ENCODE peak calls at places on chromosomes 7 and 10, in six cellular contexts. One of them, this sample, is unnamed.

GRCh38 chr10:132703305-132704007 is 82.5 kb downstream of the NKX6-2 start:
- DNase-seq in activated effector memory CD4-positive, alpha-beta T cell treated with Interleukin-2 at 50 U/mL for 16 hours: no peak
- DNase-seq in GF-D8: no peak
- DNase-seq in LoVo: no peak
- DNase-seq in KG1: no peak
- DNase-seq in left lung: peak; percentile 54
- DNase-seq in this sample: no peak

GRCh38 chr10:86757110-86757790 is 831 bp downstream of the BMPR1A start:
- DNase-seq in activated effector memory CD4-positive, alpha-beta T cell treated with Interleukin-2 at 50 U/mL for 16 hours: peak; percentile 5
- DNase-seq in GF-D8: no peak
- DNase-seq in KG1: no peak
- DNase-seq in LoVo: peak; percentile 46
- DNase-seq in left lung: no peak
- DNase-seq in this sample: no peak

GRCh38 chr10:69295027-69295426 is 16.7 kb downstream of the HK1 start:
- DNase-seq in activated effector memory CD4-positive, alpha-beta T cell treated with Interleukin-2 at 50 U/mL for 16 hours: no peak
- DNase-seq in GF-D8: no peak
- DNase-seq in LoVo: no peak
- DNase-seq in KG1: no peak
- DNase-seq in left lung: no peak
- DNase-seq in this sample: no peak

GRCh38 chr7:103141753-103142404 is 7.0 kb downstream of the NAPEPLD start:
- DNase-seq in KG1: no peak
- DNase-seq in LoVo: peak; percentile 77
- DNase-seq in left lung: no peak
- DNase-seq in activated effector memory CD4-positive, alpha-beta T cell treated with Interleukin-2 at 50 U/mL for 16 hours: no peak
- DNase-seq in GF-D8: no peak
- DNase-seq in this sample: no peak

GRCh38 chr7:135510603-135511183 is 791 bp upstream of the CNOT4 start:
- DNase-seq in GF-D8: peak; percentile 45
- DNase-seq in activated effector memory CD4-positive, alpha-beta T cell treated with Interleukin-2 at 50 U/mL for 16 hours: no peak
- DNase-seq in left lung: no peak
- DNase-seq in KG1: no peak
- DNase-seq in LoVo: peak; percentile 17
- DNase-seq in this sample: peak; percentile 28

GRCh38 chr10:102565793-102566192 is 62.0 kb downstream of the SUFU start:
- DNase-seq in activated effector memory CD4-positive, alpha-beta T cell treated with Interleukin-2 at 50 U/mL for 16 hours: no peak
- DNase-seq in KG1: no peak
- DNase-seq in LoVo: no peak
- DNase-seq in GF-D8: no peak
- DNase-seq in left lung: no peak
- DNase-seq in this sample: no peak

GRCh38 chr10:102342462-102342861 is 53.0 kb upstream of the NFKB2 start:
- DNase-seq in activated effector memory CD4-positive, alpha-beta T cell treated with Interleukin-2 at 50 U/mL for 16 hours: no peak
- DNase-seq in LoVo: no peak
- DNase-seq in KG1: no peak
- DNase-seq in GF-D8: no peak
- DNase-seq in left lung: no peak
- DNase-seq in this sample: no peak

GRCh38 chr10:119199231-119199992 is 8.0 kb upstream of the GRK5 start:
- DNase-seq in left lung: no peak
- DNase-seq in GF-D8: peak; percentile 57
- DNase-seq in LoVo: peak; percentile 50
- DNase-seq in KG1: no peak
- DNase-seq in activated effector memory CD4-positive, alpha-beta T cell treated with Interleukin-2 at 50 U/mL for 16 hours: no peak
- DNase-seq in this sample: peak; percentile 68

GRCh38 chr10:70827358-70827757 is 11.6 kb downstream of the SGPL1 start:
- DNase-seq in LoVo: no peak
- DNase-seq in activated effector memory CD4-positive, alpha-beta T cell treated with Interleukin-2 at 50 U/mL for 16 hours: no peak
- DNase-seq in GF-D8: no peak
- DNase-seq in left lung: no peak
- DNase-seq in KG1: no peak
- DNase-seq in this sample: peak; percentile 79

GRCh38 chr10:13526952-13527863 is 1.6 kb downstream of the BEND7 start:
- DNase-seq in LoVo: peak; percentile 69
- DNase-seq in left lung: no peak
- DNase-seq in KG1: no peak
- DNase-seq in activated effector memory CD4-positive, alpha-beta T cell treated with Interleukin-2 at 50 U/mL for 16 hours: no peak
- DNase-seq in GF-D8: no peak
- DNase-seq in this sample: peak; percentile 17

GRCh38 chr10:17833656-17834055 is 24.5 kb downstream of the MRC1 start:
- DNase-seq in left lung: no peak
- DNase-seq in activated effector memory CD4-positive, alpha-beta T cell treated with Interleukin-2 at 50 U/mL for 16 hours: no peak
- DNase-seq in LoVo: no peak
- DNase-seq in GF-D8: no peak
- DNase-seq in KG1: no peak
- DNase-seq in this sample: no peak

GRCh38 chr7:129643545-129644170 is 32.1 kb downstream of the NRF1 start:
- DNase-seq in left lung: no peak
- DNase-seq in LoVo: no peak
- DNase-seq in GF-D8: peak; percentile 6
- DNase-seq in KG1: no peak
- DNase-seq in activated effector memory CD4-positive, alpha-beta T cell treated with Interleukin-2 at 50 U/mL for 16 hours: no peak
- DNase-seq in this sample: no peak

GRCh38 chr10:121152033-121152432 is 300.9 kb downstream of the WDR11 start:
- DNase-seq in KG1: no peak
- DNase-seq in GF-D8: no peak
- DNase-seq in left lung: no peak
- DNase-seq in LoVo: no peak
- DNase-seq in activated effector memory CD4-positive, alpha-beta T cell treated with Interleukin-2 at 50 U/mL for 16 hours: no peak
- DNase-seq in this sample: no peak

GRCh38 chr10:5692476-5693358 is 8.1 kb downstream of the TASOR2 start:
- DNase-seq in activated effector memory CD4-positive, alpha-beta T cell treated with Interleukin-2 at 50 U/mL for 16 hours: peak; percentile 20
- DNase-seq in KG1: peak; percentile 21
- DNase-seq in LoVo: no peak
- DNase-seq in left lung: peak; percentile 92
- DNase-seq in GF-D8: peak; percentile 51
- DNase-seq in this sample: peak; percentile 40

GRCh38 chr10:75099952-75100763 is 11.3 kb upstream of the SAMD8 start:
- DNase-seq in KG1: peak; percentile 26
- DNase-seq in activated effector memory CD4-positive, alpha-beta T cell treated with Interleukin-2 at 50 U/mL for 16 hours: peak; percentile 64
- DNase-seq in LoVo: peak; percentile 59
- DNase-seq in GF-D8: no peak
- DNase-seq in left lung: peak; percentile 96
- DNase-seq in this sample: peak; percentile 32

GRCh38 chr7:44057181-44057848 is 8.1 kb downstream of the PGAM2 start:
- DNase-seq in activated effector memory CD4-positive, alpha-beta T cell treated with Interleukin-2 at 50 U/mL for 16 hours: no peak
- DNase-seq in LoVo: no peak
- DNase-seq in KG1: no peak
- DNase-seq in GF-D8: no peak
- DNase-seq in left lung: peak; percentile 6
- DNase-seq in this sample: no peak

GRCh38 chr10:69334258-69335062 is 56.2 kb downstream of the HK1 start:
- DNase-seq in LoVo: no peak
- DNase-seq in activated effector memory CD4-positive, alpha-beta T cell treated with Interleukin-2 at 50 U/mL for 16 hours: no peak
- DNase-seq in KG1: no peak
- DNase-seq in GF-D8: no peak
- DNase-seq in left lung: no peak
- DNase-seq in this sample: no peak

GRCh38 chr7:97215556-97215955 is 98.1 kb downstream of the SDHAF3 start:
- DNase-seq in KG1: no peak
- DNase-seq in left lung: peak; percentile 67
- DNase-seq in LoVo: peak; percentile 14
- DNase-seq in GF-D8: no peak
- DNase-seq in activated effector memory CD4-positive, alpha-beta T cell treated with Interleukin-2 at 50 U/mL for 16 hours: no peak
- DNase-seq in this sample: no peak

GRCh38 chr7:45662540-45663166 is 88.5 kb downstream of the ADCY1 start:
- DNase-seq in activated effector memory CD4-positive, alpha-beta T cell treated with Interleukin-2 at 50 U/mL for 16 hours: no peak
- DNase-seq in KG1: no peak
- DNase-seq in GF-D8: no peak
- DNase-seq in LoVo: no peak
- DNase-seq in left lung: no peak
- DNase-seq in this sample: no peak

GRCh38 chr7:1669486-1669951 is 558 bp upstream of the ELFN1 start:
- DNase-seq in LoVo: no peak
- DNase-seq in activated effector memory CD4-positive, alpha-beta T cell treated with Interleukin-2 at 50 U/mL for 16 hours: no peak
- DNase-seq in KG1: no peak
- DNase-seq in left lung: no peak
- DNase-seq in GF-D8: no peak
- DNase-seq in this sample: no peak

GRCh38 chr10:32379314-32379949 is 32.5 kb upstream of the EPC1 start:
- DNase-seq in LoVo: peak; percentile 55
- DNase-seq in KG1: peak; percentile 57
- DNase-seq in activated effector memory CD4-positive, alpha-beta T cell treated with Interleukin-2 at 50 U/mL for 16 hours: no peak
- DNase-seq in GF-D8: no peak
- DNase-seq in left lung: no peak
- DNase-seq in this sample: peak; percentile 34

GRCh38 chr10:99888623-99889022 is 106.2 kb downstream of the ABCC2 start:
- DNase-seq in activated effector memory CD4-positive, alpha-beta T cell treated with Interleukin-2 at 50 U/mL for 16 hours: no peak
- DNase-seq in KG1: no peak
- DNase-seq in GF-D8: no peak
- DNase-seq in LoVo: no peak
- DNase-seq in left lung: no peak
- DNase-seq in this sample: no peak

GRCh38 chr7:512541-513311 is 6.9 kb downstream of the PDGFA start:
- DNase-seq in GF-D8: no peak
- DNase-seq in LoVo: no peak
- DNase-seq in activated effector memory CD4-positive, alpha-beta T cell treated with Interleukin-2 at 50 U/mL for 16 hours: no peak
- DNase-seq in KG1: no peak
- DNase-seq in left lung: peak; percentile 87
- DNase-seq in this sample: no peak

GRCh38 chr10:14023612-14024348 is 306.9 kb downstream of the FRMD4A start:
- DNase-seq in activated effector memory CD4-positive, alpha-beta T cell treated with Interleukin-2 at 50 U/mL for 16 hours: no peak
- DNase-seq in KG1: no peak
- DNase-seq in LoVo: no peak
- DNase-seq in GF-D8: no peak
- DNase-seq in left lung: no peak
- DNase-seq in this sample: peak; percentile 82

GRCh38 chr7:155804897-155805825 is 7.1 kb downstream of the SHH start:
- DNase-seq in GF-D8: peak; percentile 54
- DNase-seq in KG1: peak; percentile 50
- DNase-seq in left lung: peak; percentile 84
- DNase-seq in LoVo: peak; percentile 50
- DNase-seq in activated effector memory CD4-positive, alpha-beta T cell treated with Interleukin-2 at 50 U/mL for 16 hours: peak; percentile 14
- DNase-seq in this sample: peak; percentile 47

GRCh38 chr7:2530076-2530967 is 10.7 kb downstream of the LFNG start:
- DNase-seq in GF-D8: peak; percentile 88
- DNase-seq in LoVo: no peak
- DNase-seq in KG1: peak; percentile 79
- DNase-seq in activated effector memory CD4-positive, alpha-beta T cell treated with Interleukin-2 at 50 U/mL for 16 hours: peak; percentile 79
- DNase-seq in left lung: peak; percentile 88
- DNase-seq in this sample: no peak

GRCh38 chr10:122341141-122341810 is 33.2 kb upstream of the PLEKHA1 start:
- DNase-seq in left lung: no peak
- DNase-seq in LoVo: no peak
- DNase-seq in activated effector memory CD4-positive, alpha-beta T cell treated with Interleukin-2 at 50 U/mL for 16 hours: no peak
- DNase-seq in KG1: no peak
- DNase-seq in GF-D8: no peak
- DNase-seq in this sample: no peak

GRCh38 chr10:94103902-94104301 is 110.2 kb downstream of the PLCE1 start:
- DNase-seq in GF-D8: no peak
- DNase-seq in KG1: no peak
- DNase-seq in LoVo: no peak
- DNase-seq in left lung: no peak
- DNase-seq in activated effector memory CD4-positive, alpha-beta T cell treated with Interleukin-2 at 50 U/mL for 16 hours: no peak
- DNase-seq in this sample: no peak

GRCh38 chr7:67753891-67754290 is 757.3 kb downstream of the TYW1 start:
- DNase-seq in activated effector memory CD4-positive, alpha-beta T cell treated with Interleukin-2 at 50 U/mL for 16 hours: no peak
- DNase-seq in left lung: no peak
- DNase-seq in KG1: no peak
- DNase-seq in GF-D8: no peak
- DNase-seq in LoVo: peak; percentile 23
- DNase-seq in this sample: no peak

GRCh38 chr10:27741173-27742091 is 4.2 kb downstream of the MKX start:
- DNase-seq in activated effector memory CD4-positive, alpha-beta T cell treated with Interleukin-2 at 50 U/mL for 16 hours: no peak
- DNase-seq in GF-D8: no peak
- DNase-seq in left lung: peak; percentile 76
- DNase-seq in LoVo: no peak
- DNase-seq in KG1: no peak
- DNase-seq in this sample: no peak

GRCh38 chr7:93147358-93147757 is 827 bp downstream of the SAMD9L start:
- DNase-seq in activated effector memory CD4-positive, alpha-beta T cell treated with Interleukin-2 at 50 U/mL for 16 hours: peak; percentile 12
- DNase-seq in left lung: no peak
- DNase-seq in KG1: peak; percentile 37
- DNase-seq in LoVo: peak; percentile 45
- DNase-seq in GF-D8: peak; percentile 31
- DNase-seq in this sample: no peak

GRCh38 chr7:7709263-7709662 is 9.1 kb downstream of the RPA3 start:
- DNase-seq in activated effector memory CD4-positive, alpha-beta T cell treated with Interleukin-2 at 50 U/mL for 16 hours: no peak
- DNase-seq in LoVo: no peak
- DNase-seq in left lung: no peak
- DNase-seq in KG1: no peak
- DNase-seq in GF-D8: no peak
- DNase-seq in this sample: no peak

GRCh38 chr7:25216837-25217236 is 11.4 kb downstream of the NPVF start:
- DNase-seq in KG1: peak; percentile 25
- DNase-seq in activated effector memory CD4-positive, alpha-beta T cell treated with Interleukin-2 at 50 U/mL for 16 hours: no peak
- DNase-seq in LoVo: peak; percentile 72
- DNase-seq in left lung: no peak
- DNase-seq in GF-D8: no peak
- DNase-seq in this sample: peak; percentile 59

GRCh38 chr7:16071246-16071857 is 350.0 kb downstream of the CRPPA start:
- DNase-seq in left lung: no peak
- DNase-seq in activated effector memory CD4-positive, alpha-beta T cell treated with Interleukin-2 at 50 U/mL for 16 hours: no peak
- DNase-seq in LoVo: peak; percentile 76
- DNase-seq in KG1: peak; percentile 71
- DNase-seq in GF-D8: peak; percentile 28
- DNase-seq in this sample: peak; percentile 40

GRCh38 chr7:107051376-107051775 is 6.9 kb downstream of the PRKAR2B start:
- DNase-seq in KG1: no peak
- DNase-seq in GF-D8: no peak
- DNase-seq in left lung: no peak
- DNase-seq in activated effector memory CD4-positive, alpha-beta T cell treated with Interleukin-2 at 50 U/mL for 16 hours: no peak
- DNase-seq in LoVo: no peak
- DNase-seq in this sample: no peak

GRCh38 chr7:22732556-22733126 is 5.6 kb downstream of the IL6 start:
- DNase-seq in KG1: no peak
- DNase-seq in left lung: no peak
- DNase-seq in activated effector memory CD4-positive, alpha-beta T cell treated with Interleukin-2 at 50 U/mL for 16 hours: no peak
- DNase-seq in LoVo: no peak
- DNase-seq in GF-D8: no peak
- DNase-seq in this sample: no peak

GRCh38 chr7:101435461-101436225 is 73.0 kb downstream of the COL26A1 start:
- DNase-seq in LoVo: no peak
- DNase-seq in left lung: peak; percentile 73
- DNase-seq in KG1: no peak
- DNase-seq in GF-D8: no peak
- DNase-seq in activated effector memory CD4-positive, alpha-beta T cell treated with Interleukin-2 at 50 U/mL for 16 hours: no peak
- DNase-seq in this sample: no peak

This sample was measured in foreskin melanocyte.